ENCODE peak calls at places on chromosomes 3 and 15, in four cellular contexts. U, L, C and G are unnamed samples.

GRCh38 chr15:80984856-80985255 is 4.8 kb downstream of the MESD start:
- DNase-seq in C (no peak), L (no peak), U (no peak), G (no peak)

GRCh38 chr3:157103280-157103679 is 56.7 kb downstream of the CCNL1 start:
- DNase-seq in C (no peak), L (peak; percentile 21), U (no peak), G (no peak)

GRCh38 chr15:59394166-59394661 is 21.5 kb upstream of the MYO1E start:
- DNase-seq in C (no peak), L (no peak), U (no peak), G (no peak)

GRCh38 chr3:57048728-57049127 is 11.7 kb upstream of the SPATA12 start:
- DNase-seq in C (no peak), L (no peak), U (peak; percentile 53), G (no peak)

GRCh38 chr15:60585743-60586708 is 107.1 kb upstream of the ICE2 start:
- DNase-seq in C (peak; percentile 36), L (no peak), U (peak; percentile 88), G (no peak)

GRCh38 chr15:73926191-73927002 is at the start of gene LOXL1:
- DNase-seq in C (peak; percentile 71), U (peak; percentile 86), L (no peak), G (no peak)

GRCh38 chr3:130925628-130926027 is 31.7 kb downstream of the ATP2C1 start:
- DNase-seq in L (no peak), C (no peak), U (no peak), G (no peak)

GRCh38 chr3:176807938-176808337 is 389.3 kb downstream of the TBL1XR1 start:
- DNase-seq in C (no peak), L (no peak), U (no peak), G (no peak)

GRCh38 chr3:11845661-11846060 is 1.0 kb downstream of the TAMM41 start:
- DNase-seq in C (no peak), U (no peak), L (no peak), G (no peak)

GRCh38 chr15:94135748-94136147 is 95.6 kb upstream of the MCTP2 start:
- DNase-seq in L (no peak), U (peak; percentile 30), C (no peak), G (no peak)

GRCh38 chr15:35912196-35912595 is 366.2 kb upstream of the DPH6 start:
- DNase-seq in L (no peak), C (no peak), U (no peak), G (no peak)

GRCh38 chr3:58414538-58415197 is 19.0 kb downstream of the PDHB start:
- DNase-seq in L (no peak), U (peak; percentile 69), C (no peak), G (no peak)

GRCh38 chr3:90241481-90241880 is 1134.1 kb downstream of the EPHA3 start:
- DNase-seq in C (no peak), L (no peak), U (no peak), G (no peak)

GRCh38 chr3:53402323-53402722 is 55.0 kb upstream of the DCP1A start:
- DNase-seq in U (no peak), L (no peak), C (no peak), G (no peak)

GRCh38 chr3:69948246-69948862 is 51.2 kb upstream of the SAMMSON start:
- DNase-seq in C (peak; percentile 38), L (no peak), U (peak; percentile 47), G (no peak)

GRCh38 chr15:25345943-25346342 is 92.9 kb downstream of the UBE3A start:
- DNase-seq in L (no peak), U (no peak), C (no peak), G (no peak)

GRCh38 chr3:10505791-10506585 is 602 bp upstream of the ATP2B2 start:
- DNase-seq in U (peak; percentile 67), L (no peak), C (no peak), G (no peak)

GRCh38 chr3:16496008-16496407 is 17.5 kb downstream of the RFTN1 start:
- DNase-seq in L (no peak), U (no peak), C (no peak), G (no peak)

GRCh38 chr15:58731756-58732535 is 17.6 kb downstream of the ADAM10 start:
- DNase-seq in L (no peak), U (no peak), C (no peak), G (no peak)

GRCh38 chr3:78281381-78281780 is 1241.5 kb downstream of the ROBO2 start:
- DNase-seq in C (no peak), L (no peak), U (no peak), G (no peak)

GRCh38 chr15:49044002-49044401 is 2.2 kb downstream of the SECISBP2L start:
- DNase-seq in L (no peak), U (no peak), C (no peak), G (no peak)

GRCh38 chr3:75727985-75728384 is 57.4 kb downstream of the ZNF717 start:
- DNase-seq in L (no peak), C (no peak), U (no peak), G (no peak)

GRCh38 chr3:114730397-114730796 is 416.7 kb downstream of the ZBTB20 start:
- DNase-seq in C (no peak), L (no peak), U (no peak), G (no peak)

GRCh38 chr3:52428151-52429005 is 16.5 kb downstream of the SEMA3G start:
- DNase-seq in C (peak; percentile 71), U (peak; percentile 77), L (no peak), G (no peak)

GRCh38 chr15:44738340-44738984 is 2.1 kb downstream of the TRIM69 start:
- DNase-seq in C (peak; percentile 39), U (peak; percentile 68), L (no peak), G (no peak)

GRCh38 chr3:187069857-187070516 is 69.3 kb downstream of the RPL39L start:
- DNase-seq in L (no peak), U (no peak), C (no peak), G (no peak)

GRCh38 chr3:65953881-65954733 is 84.6 kb downstream of the MAGI1 start:
- DNase-seq in C (no peak), U (no peak), L (no peak), G (no peak)

GRCh38 chr3:8604988-8605387 is 39.6 kb downstream of the SSUH2 start:
- DNase-seq in C (no peak), U (no peak), L (no peak), G (peak; percentile 0)